ENCODE peak calls at places on chromosomes 7 and 10, in seven cellular contexts. R is GM12878, Q is tibial nerve, G is SK-N-SH, K is A549, S is suprapubic skin, V is HepG2. Y is an unnamed sample.

GRCh38 chr10:103784089-103784488 is 71.3 kb downstream of the SH3PXD2A start:
- DNase-seq in R (no peak), Q (no peak), G (no peak), K (no peak), S (no peak), V (no peak), Y (no peak)

GRCh38 chr7:77674878-77675277 is 21.4 kb upstream of the RSBN1L start:
- DNase-seq in R (no peak), Q (no peak), G (no peak), K (no peak), S (no peak), V (no peak), Y (peak)

GRCh38 chr7:41573881-41574280 is 129.0 kb downstream of the INHBA start:
- DNase-seq in R (no peak), Q (no peak), G (no peak), K (no peak), S (no peak), V (no peak), Y (no peak)

GRCh38 chr7:95250591-95250990 is 73.7 kb downstream of the PON1 start:
- DNase-seq in R (no peak), Q (no peak), G (no peak), K (no peak), S (no peak), V (no peak), Y (no peak)

GRCh38 chr7:22942191-22942590 is 71.7 kb downstream of the HYCC1 start:
- DNase-seq in R (no peak), Q (no peak), G (no peak), K (no peak), S (no peak), V (no peak), Y (no peak)

GRCh38 chr10:95758351-95759025 is 2.5 kb downstream of the ENTPD1 start:
- DNase-seq in R (peak), Q (no peak), G (no peak), K (no peak), S (no peak), V (no peak), Y (no peak)

GRCh38 chr10:93701903-93702277 is 502 bp downstream of the FRA10AC1 start:
- DNase-seq in R (no peak), Q (peak), G (peak), K (no peak), S (no peak), V (peak), Y (no peak)

GRCh38 chr10:42836096-42836495 is 53.5 kb downstream of the BMS1 start:
- DNase-seq in R (no peak), Q (no peak), G (no peak), K (no peak), S (no peak), V (no peak), Y (no peak)

GRCh38 chr10:45545150-45545549 is 127.4 kb downstream of the ZFAND4 start:
- DNase-seq in R (no peak), Q (no peak), G (no peak), K (no peak), S (no peak), V (no peak), Y (no peak)

GRCh38 chr7:114689391-114689790 is 232.5 kb upstream of the MDFIC start:
- DNase-seq in R (no peak), Q (no peak), G (no peak), K (no peak), S (no peak), V (no peak), Y (no peak)

GRCh38 chr10:69087600-69088470 is at the start of gene SRGN:
- DNase-seq in R (peak), Q (peak), G (no peak), K (peak), S (peak), V (no peak), Y (peak)

GRCh38 chr10:132588301-132589013 is 50.9 kb downstream of the INPP5A start:
- DNase-seq in R (no peak), Q (no peak), G (no peak), K (no peak), S (peak), V (no peak), Y (no peak)

DNA sequence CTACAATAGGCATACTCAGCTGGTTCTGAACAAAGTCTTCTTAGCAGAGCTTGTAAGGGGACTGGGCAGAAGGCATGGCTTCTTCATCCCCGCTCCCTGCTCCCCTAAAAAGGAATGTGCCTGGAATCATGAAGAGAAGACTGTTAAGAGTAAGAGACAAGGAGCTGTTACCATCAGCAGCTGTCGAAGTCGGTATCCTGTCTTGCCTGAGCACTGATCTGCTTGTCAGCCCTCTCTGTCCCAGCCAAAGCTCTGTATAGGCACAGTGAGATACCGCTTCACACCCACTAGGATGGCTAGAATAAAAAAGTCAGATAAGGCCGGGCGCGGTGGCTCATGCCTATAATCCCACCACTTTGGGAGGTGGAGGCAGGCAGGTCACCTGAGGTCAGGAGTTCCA is 2.4 kb downstream of the ABLIM1 start:
- DNase-seq in R (no peak), Q (no peak), G (no peak), K (no peak), S (no peak), V (no peak), Y (no peak)
- TF ChIP-seq EP300 in R (no peak), Q (no peak), G (no peak), K (no peak), S (no peak), V (no peak), Y (no peak)

GRCh38 chr7:97971990-97972943 is 17.7 kb downstream of the OCM2 start:
- DNase-seq in R (peak), Q (peak), G (peak), K (peak), S (peak), V (peak), Y (peak)
- TF ChIP-seq EP300 in R (no peak), Q (no peak), G (no peak), K (no peak), S (no peak), V (no peak), Y (no peak)

GRCh38 chr7:139914306-139914747 is 85.3 kb downstream of the TBXAS1 start:
- DNase-seq in R (no peak), Q (no peak), G (no peak), K (no peak), S (no peak), V (no peak), Y (no peak)
- TF ChIP-seq EP300 in R (no peak), Q (no peak), G (no peak), K (no peak), S (no peak), V (no peak), Y (no peak)

DNA sequence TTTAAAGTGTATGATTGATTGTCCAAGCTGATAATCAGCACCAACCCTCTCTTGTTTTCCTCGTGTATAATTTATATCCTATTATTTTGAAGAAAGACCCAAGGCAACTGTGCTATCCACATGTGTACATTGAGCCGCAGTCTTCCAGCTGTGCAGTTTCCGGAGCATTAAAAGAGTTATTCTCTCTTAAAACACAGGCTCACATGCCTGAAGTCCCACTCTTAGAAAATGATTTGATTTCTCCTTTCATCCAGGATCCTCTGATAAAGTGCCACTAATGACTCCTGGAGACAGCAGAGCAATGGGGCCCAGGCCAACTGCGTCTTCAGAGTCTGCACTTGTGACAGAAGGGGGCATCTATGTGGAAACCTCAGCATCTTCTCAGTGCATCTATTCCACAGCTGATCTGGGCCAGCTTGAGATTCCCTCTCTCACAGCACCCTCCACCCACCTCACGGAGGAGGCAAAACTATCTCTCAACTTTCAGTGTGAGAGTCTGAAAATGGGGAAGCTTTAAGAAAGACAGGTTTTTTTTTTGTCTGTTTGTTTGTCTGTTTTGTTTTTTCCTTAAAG is 482.1 kb upstream of the AKR1E2 start:
- DNase-seq in R (no peak), Q (no peak), G (no peak), K (no peak), S (no peak), V (no peak), Y (no peak)
- TF ChIP-seq EP300 in R (no peak), Q (no peak), G (no peak), K (no peak), S (no peak), V (no peak), Y (no peak)

GRCh38 chr10:50384839-50385238 is 133.5 kb upstream of the ASAH2 start:
- DNase-seq in R (no peak), Q (no peak), G (no peak), K (no peak), S (no peak), V (no peak), Y (no peak)
- TF ChIP-seq EP300 in R (no peak), Q (no peak), G (no peak), K (no peak), S (no peak), V (no peak), Y (no peak)

DNA sequence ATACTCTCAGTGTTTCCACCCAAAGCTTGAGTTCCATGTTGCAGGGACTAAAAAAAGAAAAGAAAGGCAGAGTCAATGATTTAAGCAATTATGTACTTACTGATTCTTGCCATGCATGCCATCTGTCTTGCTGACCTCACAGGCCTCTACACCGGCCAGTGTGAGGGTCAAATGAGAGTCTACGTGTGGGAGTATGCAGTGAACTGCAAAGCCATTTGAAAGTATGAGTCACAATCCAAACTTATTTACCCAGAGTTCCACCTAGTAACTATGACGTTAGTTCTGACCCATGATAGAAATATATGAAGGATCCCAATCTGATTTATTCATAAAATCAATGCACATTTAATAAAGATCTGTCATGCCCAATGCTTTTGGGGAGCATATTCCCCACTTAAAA is 26.5 kb downstream of the PDE1C start:
- DNase-seq in R (no peak), Q (no peak), G (no peak), K (peak), S (no peak), V (no peak), Y (no peak)
- TF ChIP-seq EP300 in R (peak), Q (no peak), G (no peak), K (peak), S (no peak), V (no peak), Y (no peak)